ENCODE peak calls at places on chromosomes 6 and 20, in seven cellular contexts. A is IMR-90; O is H9; L is ovary; J is MM.1S; G is testis; E is CD4-positive, alpha-beta memory T cell. I is an unnamed sample. For H3K4me1, the result is how much of the 10 kb centered on the place peaks cover.

GRCh38 chr6:4533576-4533975 is 242.6 kb upstream of the CDYL start:
- DNase-seq in A (no peak), O (no peak), L (no peak), J (no peak), G (no peak), E (no peak), I (no peak)

GRCh38 chr6:24606200-24606599 is 39.8 kb downstream of the KIAA0319 start:
- DNase-seq in A (no peak), O (no peak), L (no peak), J (no peak), G (no peak), E (no peak), I (no peak)

GRCh38 chr6:139943391-139943790 is 568.9 kb upstream of the CITED2 start:
- DNase-seq in A (peak), O (no peak), L (no peak), J (no peak), G (no peak), E (no peak), I (no peak)

GRCh38 chr6:39361657-39362486 is 39.4 kb upstream of the KCNK16 start:
- DNase-seq in A (peak), O (peak), L (peak), J (peak), G (peak), E (no peak), I (peak)

GRCh38 chr20:16801919-16802651 is 53.9 kb downstream of the OTOR start:
- DNase-seq in A (peak), O (peak), L (peak), J (peak), G (peak), E (peak), I (peak)

GRCh38 chr6:113820751-113821150 is 36.4 kb upstream of the MARCKS start:
- DNase-seq in A (peak), O (no peak), L (no peak), J (no peak), G (no peak), E (no peak), I (no peak)

GRCh38 chr20:51791626-51792025 is 10.7 kb downstream of the SALL4 start:
- DNase-seq in A (no peak), O (no peak), L (no peak), J (no peak), G (no peak), E (no peak), I (no peak)

GRCh38 chr6:166240889-166241288 is 67.3 kb downstream of the PRR18 start:
- DNase-seq in A (no peak), O (peak), L (no peak), J (no peak), G (no peak), E (no peak), I (no peak)

GRCh38 chr6:161272600-161273355 is 1.1 kb downstream of the AGPAT4 start:
- DNase-seq in A (peak), O (peak), L (no peak), J (no peak), G (no peak), E (no peak), I (no peak)

GRCh38 chr20:58895796-58896180 is 43.3 kb downstream of the GNAS start:
- DNase-seq in A (no peak), O (no peak), L (no peak), J (no peak), G (no peak), E (no peak), I (no peak)

GRCh38 chr6:61886608-61887259 is 399.3 kb downstream of the KHDRBS2 start:
- DNase-seq in A (no peak), O (no peak), L (no peak), J (peak), G (no peak), E (no peak), I (no peak)

GRCh38 chr6:143007626-143008025 is 53.1 kb upstream of the AIG1 start:
- DNase-seq in A (no peak), O (no peak), L (no peak), J (no peak), G (no peak), E (no peak), I (no peak)

GRCh38 chr20:54291339-54292060 is 83.6 kb downstream of the PFDN4 start:
- DNase-seq in A (no peak), O (peak), L (no peak), J (no peak), G (no peak), E (no peak), I (no peak)

GRCh38 chr6:137370871-137371633 is 123.1 kb downstream of the OLIG3 start:
- DNase-seq in A (no peak), O (no peak), L (no peak), J (peak), G (no peak), E (no peak), I (no peak)

DNA sequence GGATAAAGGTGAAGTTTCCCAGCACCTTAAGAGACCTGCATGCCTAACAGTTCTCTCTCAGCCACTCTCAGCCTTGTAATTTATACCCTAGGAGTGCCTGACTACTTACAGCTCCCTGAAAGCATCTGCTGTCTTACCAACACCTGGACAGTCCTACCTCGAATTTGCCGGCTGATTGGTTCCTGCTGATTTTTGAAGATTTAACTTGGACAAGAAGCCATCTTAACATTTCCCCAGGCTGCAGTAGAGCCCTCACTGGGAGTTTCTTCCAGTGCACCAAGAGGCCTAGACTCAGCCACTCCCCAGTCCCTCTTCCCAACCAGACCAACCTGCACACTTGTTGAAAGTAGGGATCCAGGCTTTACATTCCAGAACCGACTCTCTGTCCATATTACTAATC is 174.5 kb downstream of the LINC00237 start:
- DNase-seq in A (no peak), O (no peak), L (no peak), J (no peak), G (no peak), E (no peak), I (no peak)
- H3K27ac ChIP-seq in A (no peak), O (no peak), L (no peak), J (no peak), G (no peak), E (no peak), I (no peak)

GRCh38 chr6:26205625-26206574 is 118.7 kb downstream of the HFE start:
- DNase-seq in A (peak), O (no peak), L (no peak), J (peak), G (no peak), E (no peak), I (no peak)

GRCh38 chr6:26204332-26205160 is 117.3 kb downstream of the HFE start:
- DNase-seq in A (peak), O (peak), L (peak), J (peak), G (peak), E (peak), I (peak)

GRCh38 chr6:26202811-26203583 is 115.8 kb downstream of the HFE start:
- DNase-seq in A (no peak), O (no peak), L (no peak), J (no peak), G (no peak), E (no peak), I (no peak)

GRCh38 chr6:26207248-26207801 is 120.1 kb downstream of the HFE start:
- DNase-seq in A (no peak), O (no peak), L (no peak), J (no peak), G (no peak), E (no peak), I (no peak)

DNA sequence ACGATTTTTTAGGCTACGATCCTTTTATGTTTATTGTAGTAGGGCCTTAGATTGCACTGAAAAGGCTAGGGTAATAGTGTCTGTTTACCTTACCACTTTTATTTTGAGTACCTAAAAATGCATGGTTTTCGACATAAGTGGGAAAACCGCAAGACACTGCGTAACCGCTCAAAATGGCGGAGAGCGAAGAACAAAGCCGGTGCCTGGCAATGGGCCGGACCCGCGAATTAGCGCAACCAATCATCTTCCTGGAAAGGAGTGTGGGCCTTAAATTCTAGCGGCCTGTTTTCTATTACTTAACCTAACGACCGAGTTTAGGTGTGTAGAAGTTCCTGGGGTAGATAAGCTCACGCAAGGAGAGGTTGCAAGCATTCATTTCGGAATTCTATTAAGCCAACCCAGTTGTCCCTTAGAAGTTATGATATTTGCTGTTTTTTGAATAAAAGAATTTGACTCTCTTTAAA is 118.0 kb downstream of the HFE start:
- DNase-seq in A (peak), O (peak), L (peak), J (peak), G (peak), E (peak), I (peak)
- H3K4me1 ChIP-seq in A (under half), O (under half), L (under half), J (under half), G (under half), E (under half), I (under half)

DNA sequence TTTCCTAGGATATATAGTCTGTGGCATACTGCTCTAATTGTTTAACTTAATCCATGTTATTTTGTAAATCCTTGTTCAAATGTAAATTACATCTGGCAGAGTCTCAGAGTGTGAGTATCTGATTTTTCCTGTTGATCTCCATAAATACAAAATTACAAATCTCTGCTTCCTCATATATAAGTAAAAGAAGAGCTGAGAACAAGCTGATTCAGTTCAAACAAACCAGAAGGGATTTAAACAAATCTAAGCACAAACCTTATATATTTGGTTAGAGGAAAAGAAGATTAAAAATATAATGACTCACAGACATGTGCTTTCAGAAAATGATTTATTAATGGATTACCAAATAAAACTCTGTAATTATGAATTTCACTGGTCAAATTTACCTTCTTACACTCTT is 37.3 kb downstream of the KIF13A start:
- DNase-seq in A (no peak), O (no peak), L (no peak), J (no peak), G (no peak), E (no peak), I (no peak)
- H3K27ac ChIP-seq in A (no peak), O (no peak), L (no peak), J (no peak), G (no peak), E (no peak), I (no peak)

DNA sequence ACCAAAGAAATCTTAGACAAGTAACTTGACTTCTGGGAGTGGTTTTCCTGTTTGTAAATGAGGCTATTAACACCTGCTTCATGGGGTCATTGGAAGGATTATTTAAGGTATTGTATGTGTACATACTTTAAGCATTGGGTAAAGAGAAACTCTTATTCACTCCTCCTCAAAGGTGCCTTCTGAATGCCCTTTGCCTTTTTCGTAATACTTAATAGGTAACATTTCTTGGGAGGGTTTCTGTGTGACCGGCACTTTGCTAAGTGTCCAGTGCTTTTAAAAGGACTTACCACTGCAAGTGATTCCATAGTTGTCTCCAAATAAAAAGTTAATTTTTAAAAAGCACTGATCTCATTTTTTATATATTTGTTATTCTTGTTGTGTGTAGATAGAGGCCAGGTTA is 52.6 kb downstream of the RALY start:
- DNase-seq in A (no peak), O (no peak), L (no peak), J (no peak), G (no peak), E (no peak), I (no peak)
- H3K4me1 ChIP-seq in A (under half), O (under half), L (under half), J (under half), G (under half), E (half or more), I (under half)

GRCh38 chr6:2999005-2999620 is 581 bp upstream of the NQO2 start:
- DNase-seq in A (peak), O (no peak), L (no peak), J (no peak), G (peak), E (no peak), I (no peak)

GRCh38 chr6:2999621-3000455 is at the start of gene NQO2:
- DNase-seq in A (peak), O (peak), L (peak), J (peak), G (peak), E (peak), I (peak)

GRCh38 chr6:3005077-3005476 is 5.4 kb downstream of the NQO2 start:
- DNase-seq in A (no peak), O (no peak), L (no peak), J (no peak), G (no peak), E (no peak), I (no peak)

GRCh38 chr6:3001146-3001772 is 1.6 kb downstream of the NQO2 start:
- DNase-seq in A (no peak), O (no peak), L (no peak), J (no peak), G (no peak), E (no peak), I (no peak)

DNA sequence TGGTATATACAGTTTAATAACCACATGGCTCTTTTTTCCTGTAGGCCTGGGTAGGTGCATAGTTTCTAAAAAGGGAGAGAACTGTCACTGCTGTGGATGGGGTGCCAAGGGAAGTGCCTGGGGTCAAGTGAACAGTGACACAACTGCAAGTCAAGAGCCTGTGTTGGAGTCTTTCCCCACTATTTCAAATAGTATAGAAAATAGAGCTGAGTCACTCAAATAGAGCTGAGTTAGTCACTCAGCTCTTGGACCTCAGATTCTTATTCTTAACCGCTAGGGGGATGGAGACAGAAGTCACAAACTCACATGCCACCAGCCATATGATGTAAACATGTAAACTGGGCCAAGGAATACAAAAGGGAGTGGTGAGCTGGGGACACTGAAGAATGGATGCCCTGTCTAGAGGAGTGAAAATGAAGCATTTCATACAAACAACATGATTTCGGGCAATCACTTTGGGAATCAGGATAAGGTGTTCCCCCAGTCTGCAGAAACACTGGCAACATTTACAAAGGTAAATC is 2.1 kb downstream of the NQO2 start:
- DNase-seq in A (peak), O (no peak), L (no peak), J (peak), G (no peak), E (peak), I (peak)
- H3K27ac ChIP-seq in A (no peak), O (no peak), L (no peak), J (no peak), G (no peak), E (no peak), I (no peak)

GRCh38 chr20:36860811-36861624 is 14.9 kb upstream of the TLDC2 start:
- DNase-seq in A (no peak), O (no peak), L (no peak), J (no peak), G (no peak), E (no peak), I (no peak)

GRCh38 chr20:36861625-36861874 is 14.4 kb upstream of the TLDC2 start:
- DNase-seq in A (no peak), O (no peak), L (no peak), J (no peak), G (no peak), E (no peak), I (no peak)

GRCh38 chr20:36859282-36859555 is 16.7 kb upstream of the TLDC2 start:
- DNase-seq in A (no peak), O (no peak), L (no peak), J (no peak), G (no peak), E (no peak), I (no peak)

GRCh38 chr20:36860339-36860738 is 15.6 kb upstream of the TLDC2 start:
- DNase-seq in A (peak), O (no peak), L (no peak), J (no peak), G (no peak), E (no peak), I (no peak)

DNA sequence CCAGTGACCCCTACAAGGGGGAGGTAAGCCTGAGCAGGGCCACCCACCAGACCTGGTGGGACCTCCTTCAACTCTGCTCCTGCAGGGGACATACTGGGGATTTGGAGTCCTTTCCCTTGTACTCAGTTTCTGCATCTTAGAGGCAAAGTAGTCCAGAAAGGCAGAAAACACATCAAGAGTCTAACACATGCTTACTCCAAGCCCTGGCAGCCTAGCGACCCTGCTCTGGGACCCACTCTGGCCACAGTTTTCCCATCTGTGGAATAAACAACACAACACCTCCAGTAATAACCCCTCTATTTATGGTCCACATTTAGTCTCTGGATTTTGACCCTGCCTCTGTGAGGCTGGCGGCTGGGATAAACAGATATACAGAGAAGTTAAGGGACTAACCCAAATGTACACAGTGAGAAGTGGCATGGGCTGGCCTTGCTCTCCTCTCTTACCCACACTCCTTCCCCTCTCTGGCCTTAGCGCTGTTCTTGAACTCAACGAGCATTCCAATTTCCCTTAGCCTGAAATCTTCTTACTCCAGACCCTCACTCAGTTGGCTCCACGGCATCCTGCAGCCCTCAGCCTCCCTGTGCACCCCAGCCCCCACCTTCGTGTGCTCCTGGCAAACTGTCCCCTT is 16.1 kb upstream of the TLDC2 start:
- DNase-seq in A (no peak), O (no peak), L (no peak), J (no peak), G (no peak), E (no peak), I (no peak)
- H3K4me1 ChIP-seq in A (half or more), O (under half), L (under half), J (under half), G (half or more), E (under half), I (under half)